ENCODE peak calls at places on chromosomes 13 and 19, in five cellular contexts. O is coronary artery, M is AG04449, X is fibroblast of villous mesenchyme, E is left lung. S is an unnamed sample.
A peak's percentile ranks its signal among the peaks of the same experiment; 100 is the strongest.

GRCh38 chr13:25276748-25277147 is 10.5 kb downstream of the MTMR6 start:
- DNase-seq in O (no peak), M (no peak), X (no peak), E (no peak), S (no peak)

GRCh38 chr19:52935434-52935833 is 12.2 kb upstream of the ZNF888 start:
- DNase-seq in O (no peak), M (no peak), X (peak; percentile 92), E (no peak), S (no peak)

GRCh38 chr19:33868821-33869412 is 72.2 kb downstream of the KCTD15 start:
- DNase-seq in O (no peak), M (no peak), X (peak; percentile 17), E (no peak), S (peak; percentile 33)

GRCh38 chr13:76758738-76759137 is 127.5 kb downstream of the KCTD12 start:
- DNase-seq in O (no peak), M (no peak), X (no peak), E (no peak), S (peak; percentile 29)

GRCh38 chr19:1091544-1092175 is 3.5 kb downstream of the POLR2E start:
- DNase-seq in O (no peak), M (no peak), X (no peak), E (no peak), S (no peak)

GRCh38 chr13:77720988-77721387 is 23.5 kb downstream of the SLAIN1 start:
- DNase-seq in O (no peak), M (no peak), X (no peak), E (no peak), S (no peak)

GRCh38 chr13:75508002-75508548 is 26.1 kb upstream of the TBC1D4 start:
- DNase-seq in O (no peak), M (no peak), X (no peak), E (no peak), S (no peak)

GRCh38 chr19:55447421-55448174 is 4.5 kb upstream of the SHISA7 start:
- DNase-seq in O (no peak), M (no peak), X (no peak), E (no peak), S (peak; percentile 43)

GRCh38 chr19:53881482-53882390 is at the start of gene PRKCG:
- DNase-seq in O (no peak), M (no peak), X (no peak), E (no peak), S (no peak)

GRCh38 chr19:2417881-2418406 is 9.4 kb downstream of the TIMM13 start:
- DNase-seq in O (no peak), M (no peak), X (no peak), E (no peak), S (no peak)

GRCh38 chr13:101178394-101178793 is 237.9 kb downstream of the NALCN start:
- DNase-seq in O (no peak), M (no peak), X (peak; percentile 8), E (no peak), S (no peak)

GRCh38 chr19:19628499-19629134 is 597 bp upstream of the LPAR2 start:
- DNase-seq in O (no peak), M (no peak), X (peak; percentile 63), E (peak; percentile 43), S (no peak)

GRCh38 chr19:5974721-5975387 is 3.1 kb downstream of the RANBP3 start:
- DNase-seq in O (no peak), M (no peak), X (no peak), E (peak; percentile 69), S (no peak)

GRCh38 chr19:8973501-8974091 is 36.6 kb downstream of the MUC16 start:
- DNase-seq in O (no peak), M (no peak), X (peak; percentile 2), E (no peak), S (no peak)

GRCh38 chr19:47540748-47541147 is 25.9 kb upstream of the NAPA start:
- DNase-seq in O (no peak), M (no peak), X (peak; percentile 77), E (no peak), S (peak; percentile 62)

GRCh38 chr13:23828866-23829265 is 60.3 kb downstream of the MIPEP start:
- DNase-seq in O (no peak), M (no peak), X (peak; percentile 14), E (no peak), S (peak; percentile 48)

GRCh38 chr19:10872551-10873107 is 1.3 kb downstream of the CARM1 start:
- DNase-seq in O (no peak), M (no peak), X (no peak), E (no peak), S (peak; percentile 22)

GRCh38 chr13:71864981-71865857 is 1.8 kb downstream of the DACH1 start:
- DNase-seq in O (no peak), M (no peak), X (peak; percentile 11), E (peak; percentile 48), S (no peak)

GRCh38 chr19:2974342-2974932 is 2.9 kb upstream of the TLE6 start:
- DNase-seq in O (peak; percentile 80), M (no peak), X (peak; percentile 94), E (peak; percentile 71), S (peak; percentile 26)

GRCh38 chr13:74687452-74688180 is 553.4 kb upstream of the KLF12 start:
- DNase-seq in O (no peak), M (no peak), X (no peak), E (no peak), S (no peak)

GRCh38 chr19:40279120-40279551 is 6.0 kb downstream of the AKT2 start:
- DNase-seq in O (no peak), M (no peak), X (peak; percentile 78), E (no peak), S (peak; percentile 79)

GRCh38 chr19:23440207-23440606 is 44.9 kb upstream of the ZNF91 start:
- DNase-seq in O (no peak), M (no peak), X (no peak), E (no peak), S (no peak)

GRCh38 chr13:60178327-60178726 is 14.6 kb upstream of the DIAPH3 start:
- DNase-seq in O (no peak), M (no peak), X (no peak), E (no peak), S (no peak)

GRCh38 chr19:37906868-37907734 is at the start of gene SIPA1L3:
- DNase-seq in O (peak; percentile 94), M (peak; percentile 54), X (peak; percentile 96), E (peak; percentile 96), S (peak; percentile 93)

GRCh38 chr19:37907735-37908066 is 693 bp downstream of the SIPA1L3 start:
- DNase-seq in O (no peak), M (no peak), X (peak; percentile 6), E (no peak), S (no peak)

GRCh38 chr19:37909661-37910199 is 2.7 kb downstream of the SIPA1L3 start:
- DNase-seq in O (no peak), M (no peak), X (no peak), E (no peak), S (no peak)

GRCh38 chr19:37903096-37903495 is 3.3 kb downstream of the WDR87 start:
- DNase-seq in O (no peak), M (no peak), X (no peak), E (no peak), S (no peak)

GRCh38 chr19:37905936-37906867 is at the start of gene WDR87:
- DNase-seq in O (no peak), M (no peak), X (no peak), E (peak; percentile 51), S (peak; percentile 4)
- TF ChIP-seq CTCF in O (no peak), M (no peak), X (no peak), E (no peak), S (no peak)

GRCh38 chr13:66859934-66860867 is 369.9 kb downstream of the PCDH9 start:
- DNase-seq in O (no peak), M (no peak), X (no peak), E (no peak), S (no peak)
- H3K4me3 ChIP-seq in O (no peak overlapping the region), M (no peak overlapping the region), X (no peak overlapping the region), E (no peak overlapping the region), S (no peak overlapping the region)

GRCh38 chr19:12681074-12681987 is at the start of gene DHPS:
- DNase-seq in O (peak; percentile 92), M (peak; percentile 89), X (peak; percentile 99), E (peak; percentile 94), S (peak; percentile 98)
- TF ChIP-seq CTCF in O (no peak), M (no peak), X (no peak), E (no peak), S (peak; percentile 5)

DNA sequence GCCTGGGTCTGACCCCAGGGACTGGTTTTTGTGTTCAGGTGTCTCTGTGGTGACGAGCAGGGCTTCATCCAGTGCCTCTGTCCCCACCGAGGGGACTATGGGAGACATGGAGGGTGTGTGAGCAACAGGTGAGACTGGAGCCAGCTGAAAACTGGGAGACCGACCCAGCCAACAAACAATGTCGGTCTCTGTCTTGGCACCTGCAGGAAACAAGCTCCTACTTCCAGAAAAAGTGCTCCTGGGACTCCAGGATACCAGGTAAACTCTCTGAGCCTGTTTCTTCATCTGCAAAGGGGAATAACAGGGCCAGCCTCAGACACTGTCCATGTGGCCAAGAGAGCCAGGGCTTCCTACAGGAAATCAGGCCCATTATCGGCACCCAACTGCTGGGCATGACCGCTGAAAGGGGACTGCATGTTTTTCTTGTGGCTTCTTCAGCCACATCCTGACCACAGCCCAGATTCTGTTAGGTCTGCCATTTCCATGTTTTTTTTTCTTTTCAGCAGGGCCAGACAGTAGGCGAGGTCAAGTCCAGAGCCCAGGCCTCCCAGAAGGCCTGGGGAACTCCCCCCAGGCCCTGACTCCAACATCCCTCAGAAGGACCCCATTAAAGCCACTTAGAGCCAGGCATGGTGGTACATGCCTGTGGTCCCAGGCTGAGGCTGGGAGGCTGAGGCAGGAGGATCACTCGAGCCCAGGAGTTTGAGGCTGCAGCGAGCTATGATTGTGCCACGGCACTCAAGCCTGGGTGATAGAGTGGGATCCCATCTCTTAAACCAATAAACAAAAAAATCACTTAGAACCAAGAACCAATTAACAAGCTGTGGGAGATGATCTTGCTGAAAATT is 833 bp upstream of the BST2 start:
- DNase-seq in O (no peak), M (no peak), X (peak; percentile 58), E (no peak), S (no peak)
- H3K4me3 ChIP-seq in O (peak overlapping the region; percentile 60), M (no peak overlapping the region), X (peak overlapping the region; percentile 69), E (peak overlapping the region; percentile 66), S (no peak overlapping the region)

GRCh38 chr19:13526552-13526951 is 20.3 kb upstream of the CACNA1A start:
- DNase-seq in O (no peak), M (no peak), X (no peak), E (no peak), S (peak; percentile 39)
- TF ChIP-seq CTCF in O (no peak), M (peak; percentile 33), X (peak; percentile 9), E (no peak), S (peak; percentile 38)

S was measured in fibroblast of the aortic adventitia.